ENCODE peak calls at places on chromosomes 3 and 15, in nine cellular contexts. C, R, S, P, U, M, O, Y and J are unnamed samples.

GRCh38 chr3:129023909-129024308 is 22.8 kb downstream of the EFCC1 start:
- DNase-seq in C (peak), M (no peak), Y (no peak), R (no peak), S (no peak), U (no peak), O (no peak), P (no peak), J (no peak)

GRCh38 chr15:88649286-88649733 is 10.5 kb downstream of the ISG20 start:
- DNase-seq in U (peak), M (no peak), P (peak), C (peak), R (peak), Y (peak), S (no peak), O (no peak), J (peak)

GRCh38 chr15:99537344-99537743 is 28.4 kb upstream of the MEF2A start:
- DNase-seq in C (peak), Y (no peak), O (no peak), M (no peak), R (no peak), P (no peak), U (no peak), S (no peak), J (no peak)

GRCh38 chr3:130692455-130692854 is 54.2 kb downstream of the PIK3R4 start:
- DNase-seq in Y (no peak), O (no peak), R (no peak), U (no peak), S (no peak), C (peak), P (no peak), M (no peak), J (no peak)

GRCh38 chr3:191141728-191142127 is 57.3 kb upstream of the OSTN start:
- DNase-seq in S (no peak), Y (no peak), C (peak), R (no peak), O (no peak), P (no peak), M (no peak), U (no peak), J (no peak)

GRCh38 chr3:60086811-60087210 is 1037.0 kb upstream of the CFAP20DC start:
- DNase-seq in Y (no peak), P (peak), M (no peak), S (no peak), U (no peak), R (peak), C (peak), O (no peak), J (no peak)

GRCh38 chr3:194092770-194093336 is 43.1 kb upstream of the HES1 start:
- DNase-seq in O (no peak), M (no peak), C (no peak), S (no peak), P (no peak), U (no peak), R (no peak), Y (no peak), J (no peak)

GRCh38 chr15:67133738-67134576 is 68.6 kb downstream of the SMAD3 start:
- DNase-seq in M (no peak), O (no peak), C (no peak), Y (peak), R (peak), S (peak), P (peak), U (peak), J (peak)

GRCh38 chr3:196219194-196219969 is 3.0 kb downstream of the SLC51A start:
- DNase-seq in P (peak), C (peak), U (peak), Y (peak), M (peak), R (peak), S (peak), O (no peak), J (peak)

GRCh38 chr3:128080323-128080898 is 28.2 kb downstream of the SEC61A1 start:
- DNase-seq in O (no peak), P (no peak), M (no peak), U (no peak), C (peak), S (no peak), R (no peak), Y (no peak), J (no peak)

GRCh38 chr3:122092460-122093165 is 37.5 kb downstream of the CD86 start:
- DNase-seq in O (no peak), U (no peak), M (peak), Y (no peak), S (no peak), P (peak), C (peak), R (peak), J (peak)

GRCh38 chr15:71103102-71103676 is 12.1 kb upstream of the THSD4 start:
- DNase-seq in C (peak), O (no peak), P (no peak), U (no peak), S (no peak), M (peak), R (no peak), Y (no peak), J (no peak)

GRCh38 chr3:182083112-182083511 is 371.4 kb downstream of the SOX2 start:
- DNase-seq in P (no peak), O (no peak), M (no peak), S (no peak), U (no peak), Y (no peak), R (no peak), C (no peak), J (no peak)

GRCh38 chr15:69459063-69459462 is 6.4 kb downstream of the RPLP1 start:
- DNase-seq in U (no peak), O (no peak), S (no peak), C (no peak), M (no peak), P (no peak), Y (no peak), R (no peak), J (no peak)